ENCODE peak calls at places on chromosomes 1 and 21, in six cellular contexts. I is HepG2, N is GM12878, V is HCT116, T is upper lobe of left lung, O is K562. Z is an unnamed sample. For H3K9me3, the result is how much of the 10 kb centered on the place peaks cover.

GRCh38 chr1:66416295-66416694 is 117.7 kb upstream of the SGIP1 start:
- ATAC-seq in I (no peak), N (no peak), V (no peak), T (no peak), O (no peak), Z (no peak)

GRCh38 chr1:161313554-161314200 is 504 bp upstream of the SDHC start:
- ATAC-seq in I (peak), N (peak), V (no peak), T (no peak), O (peak), Z (no peak)

GRCh38 chr1:100188617-100189016 is 10.6 kb upstream of the LRRC39 start:
- ATAC-seq in I (no peak), N (peak), V (no peak), T (no peak), O (no peak), Z (no peak)

GRCh38 chr21:41630249-41630648 is 122.3 kb upstream of the TMPRSS2 start:
- ATAC-seq in I (no peak), N (no peak), V (peak), T (no peak), O (peak), Z (no peak)

GRCh38 chr1:17093822-17094393 is 25.3 kb downstream of the PADI2 start:
- ATAC-seq in I (no peak), N (no peak), V (no peak), T (no peak), O (no peak), Z (no peak)

GRCh38 chr1:159790237-159790917 is 9.6 kb downstream of the DUSP23 start:
- ATAC-seq in I (peak), N (peak), V (peak), T (no peak), O (peak), Z (no peak)

GRCh38 chr1:212928323-212929281 is 21.7 kb upstream of the VASH2 start:
- ATAC-seq in I (peak), N (peak), V (no peak), T (no peak), O (peak), Z (no peak)

GRCh38 chr1:98278055-98278454 is 357.2 kb upstream of the DPYD start:
- ATAC-seq in I (no peak), N (no peak), V (no peak), T (no peak), O (no peak), Z (no peak)

GRCh38 chr1:198018529-198018928 is 101.4 kb downstream of the LHX9 start:
- ATAC-seq in I (no peak), N (no peak), V (peak), T (no peak), O (peak), Z (no peak)

GRCh38 chr1:188070848-188071247 is 1242.1 kb downstream of the PLA2G4A start:
- ATAC-seq in I (no peak), N (no peak), V (peak), T (no peak), O (no peak), Z (no peak)

GRCh38 chr1:111739984-111740765 is 980 bp upstream of the INKA2 start:
- ATAC-seq in I (peak), N (peak), V (no peak), T (peak), O (peak), Z (peak)

GRCh38 chr1:43671626-43672330 is 21.8 kb downstream of the KDM4A start:
- ATAC-seq in I (no peak), N (no peak), V (no peak), T (peak), O (no peak), Z (no peak)

GRCh38 chr1:13781907-13782633 is 82.1 kb downstream of the PRDM2 start:
- ATAC-seq in I (no peak), N (no peak), V (no peak), T (no peak), O (no peak), Z (peak)

GRCh38 chr1:164240081-164240480 is 318.9 kb upstream of the PBX1 start:
- ATAC-seq in I (no peak), N (no peak), V (no peak), T (no peak), O (no peak), Z (no peak)

GRCh38 chr1:77882411-77882810 is 6.0 kb upstream of the NEXN start:
- ATAC-seq in I (no peak), N (no peak), V (no peak), T (no peak), O (peak), Z (no peak)

GRCh38 chr1:70675737-70676156 is 264.7 kb downstream of the CTH start:
- ATAC-seq in I (no peak), N (peak), V (peak), T (peak), O (peak), Z (no peak)

GRCh38 chr1:53938136-53938830 is 7.2 kb downstream of the IFT25 start:
- ATAC-seq in I (no peak), N (no peak), V (no peak), T (no peak), O (no peak), Z (no peak)

GRCh38 chr1:202656951-202657646 is 53.2 kb downstream of the SYT2 start:
- ATAC-seq in I (peak), N (no peak), V (peak), T (no peak), O (peak), Z (no peak)

DNA sequence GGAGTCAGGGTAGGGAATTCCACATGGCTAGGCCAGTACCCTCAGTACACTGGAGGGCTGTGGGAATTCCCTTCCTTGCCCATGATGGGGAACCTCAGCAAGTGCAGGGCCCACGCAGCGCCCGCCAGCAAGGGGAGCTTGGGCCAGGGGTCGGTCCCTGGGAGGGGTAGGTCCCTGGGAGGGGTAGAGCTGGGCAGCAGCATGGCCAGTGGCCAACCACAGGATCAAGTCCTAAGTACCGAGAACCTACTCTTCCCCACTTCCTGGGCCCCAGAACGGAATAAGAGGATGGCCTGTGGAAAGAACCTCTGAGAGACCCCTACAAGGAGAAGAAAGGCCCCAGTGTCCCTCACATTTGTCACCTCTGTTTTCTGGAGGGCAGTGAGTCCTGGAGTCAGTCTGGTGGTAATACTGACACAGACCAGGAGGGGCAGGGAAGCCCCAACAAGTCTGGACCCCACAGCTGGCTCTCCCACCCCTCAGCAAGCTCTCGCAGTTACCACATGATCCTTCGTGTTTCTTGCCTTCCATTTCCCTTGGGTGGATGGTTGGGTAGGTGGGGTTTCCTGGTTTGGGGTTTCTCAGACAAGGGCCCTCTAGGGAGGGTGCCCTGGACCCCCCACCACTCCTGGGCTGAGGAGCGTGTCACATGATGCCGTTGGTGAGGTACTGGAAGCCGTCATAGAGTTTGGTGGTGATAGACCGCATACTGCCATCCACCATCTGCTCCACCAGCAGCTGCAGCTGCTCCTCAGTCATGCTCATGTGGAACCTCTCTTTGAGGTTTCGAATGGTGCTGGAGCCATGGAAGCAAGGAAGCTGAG is 10.3 kb downstream of the ZNF687 start:
- ATAC-seq in I (peak), N (peak), V (peak), T (no peak), O (peak), Z (no peak)
- TF ChIP-seq POLR2AphosphoS5 in I (peak), N (peak), V (no peak), T (no peak), O (peak), Z (no peak)

DNA sequence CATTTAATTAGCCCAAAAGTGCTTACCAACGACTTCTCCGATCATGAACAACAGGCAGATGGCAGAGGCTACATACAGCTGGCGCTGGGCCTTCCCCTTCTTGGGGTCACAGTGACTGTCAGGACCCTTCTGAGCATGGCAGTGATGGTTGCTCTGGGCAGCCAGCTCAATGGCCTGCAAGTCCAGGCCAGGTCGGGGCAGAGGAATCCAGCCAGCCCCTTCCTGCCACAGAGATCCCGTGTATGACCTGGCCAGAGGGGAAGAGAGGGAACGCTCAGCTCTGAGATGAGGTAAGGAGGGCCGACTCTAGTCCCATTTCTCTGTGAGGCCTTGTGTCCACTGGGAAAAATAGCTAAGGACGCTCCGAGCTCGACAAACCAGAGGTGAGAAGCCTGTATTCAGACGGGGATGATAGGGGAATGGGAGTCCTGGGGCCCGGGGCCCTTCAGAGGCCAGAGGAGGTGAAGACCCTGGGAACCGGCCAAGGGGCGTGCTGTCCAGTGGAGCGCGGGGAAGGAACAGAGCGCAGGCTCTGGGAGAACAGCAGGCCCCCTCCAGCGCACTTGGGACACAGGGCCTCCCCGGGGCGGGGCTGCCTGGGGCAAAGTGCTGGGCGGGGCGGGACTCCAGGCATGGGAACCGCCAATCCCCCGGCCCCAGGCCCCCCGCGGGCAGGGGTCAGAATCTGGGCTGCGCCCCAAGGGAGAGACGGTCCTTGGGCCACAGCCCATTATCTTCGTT is 777 bp downstream of the SLC30A2 start:
- ATAC-seq in I (peak), N (no peak), V (no peak), T (no peak), O (peak), Z (no peak)
- TF ChIP-seq POLR2A in I (no peak), N (no peak), V (no peak), T (no peak), O (no peak), Z (no peak)

GRCh38 chr21:45963225-45963555 is 18.4 kb upstream of the COL6A1 start:
- ATAC-seq in I (no peak), N (no peak), V (no peak), T (no peak), O (no peak), Z (no peak)
- H3K9me3 ChIP-seq in I (under half), N (under half), V (under half), T (under half), O (under half), Z (under half)

GRCh38 chr1:91781371-91781825 is 104.6 kb downstream of the TGFBR3 start:
- ATAC-seq in I (no peak), N (no peak), V (no peak), T (no peak), O (peak), Z (no peak)
- TF ChIP-seq POLR2AphosphoS5 in I (no peak), N (no peak), V (no peak), T (no peak), O (no peak), Z (no peak)

DNA sequence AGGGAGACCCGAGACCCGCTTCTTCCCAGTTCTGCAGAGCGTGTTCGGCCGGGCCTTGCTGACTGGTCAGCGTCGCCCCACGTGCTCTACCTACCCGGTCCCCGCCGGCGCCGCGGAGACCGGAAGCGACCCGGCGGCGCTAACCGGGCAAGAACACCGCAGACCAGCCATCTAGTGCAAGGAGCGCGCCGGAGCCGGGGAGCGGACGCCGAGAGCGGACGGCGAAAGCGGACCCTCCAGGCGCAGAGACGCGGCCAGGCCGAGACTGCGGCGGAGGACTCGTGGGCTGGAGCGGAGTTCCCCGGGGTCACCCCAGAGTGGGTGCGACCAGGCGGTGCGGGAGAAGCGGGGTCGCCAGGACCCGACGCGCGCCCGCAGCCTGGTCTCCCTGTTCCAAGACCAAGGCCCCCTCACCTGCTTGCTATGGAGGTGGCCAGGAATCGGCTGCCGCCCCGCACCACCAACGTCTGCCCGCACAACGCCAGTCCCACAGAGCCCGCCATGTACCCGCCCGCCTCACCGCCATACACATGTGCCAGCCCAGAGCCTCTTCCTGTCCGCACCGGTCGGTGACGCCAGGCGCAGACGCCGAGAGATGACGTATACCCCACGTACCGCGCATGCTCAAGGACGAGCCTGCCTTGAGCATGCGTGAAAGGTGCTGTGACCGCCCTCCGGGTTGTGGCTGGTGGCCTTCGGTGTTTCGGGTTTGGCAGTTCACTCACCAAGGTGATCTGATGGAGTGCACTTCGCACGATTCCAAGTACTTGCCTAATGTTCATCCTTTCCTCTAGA is at the start of gene WDR4:
- ATAC-seq in I (peak), N (peak), V (peak), T (peak), O (peak), Z (peak)
- TF ChIP-seq POLR2A in I (peak), N (peak), V (peak), T (peak), O (peak), Z (peak)

DNA sequence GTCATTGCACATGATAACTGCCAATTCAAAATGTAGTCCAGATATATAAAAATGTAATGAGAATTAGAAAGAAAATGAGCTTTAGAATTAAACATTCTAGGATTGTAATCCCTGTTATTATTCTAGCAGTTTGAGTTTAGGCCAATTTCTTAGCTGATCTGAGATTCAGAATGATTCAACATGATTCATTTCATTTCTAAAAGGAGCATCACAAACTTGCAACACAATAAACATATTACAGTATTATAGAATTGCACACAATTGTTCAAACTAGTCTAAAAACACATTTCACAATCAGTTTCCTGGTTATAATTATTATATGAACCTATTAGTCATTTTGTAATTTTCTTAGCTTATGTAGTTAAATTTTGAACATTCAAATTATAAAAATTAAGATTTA is 43.3 kb upstream of the TSHB start:
- ATAC-seq in I (no peak), N (no peak), V (no peak), T (no peak), O (no peak), Z (no peak)
- H3K9me3 ChIP-seq in I (under half), N (under half), V (under half), T (under half), O (under half), Z (under half)

DNA sequence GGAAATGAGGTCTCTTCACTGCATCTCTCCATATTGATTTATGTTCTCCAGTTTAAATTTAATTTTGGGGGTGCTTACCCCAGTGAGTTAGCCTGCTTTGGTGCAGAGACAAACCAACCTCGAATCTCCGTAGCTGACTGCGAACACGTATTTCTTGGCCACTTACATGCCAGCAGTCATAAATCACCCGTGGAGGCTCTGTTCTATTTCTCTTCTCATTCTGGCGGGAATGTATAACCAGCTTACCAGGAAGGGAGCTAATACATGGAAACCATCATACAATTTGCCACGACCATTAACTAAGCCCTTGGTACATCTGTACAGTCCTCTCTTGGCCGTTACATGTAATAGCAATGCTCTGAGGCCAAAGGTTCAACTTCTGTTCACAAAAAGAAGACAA is 148.0 kb downstream of the PLA2G4A start:
- ATAC-seq in I (no peak), N (no peak), V (no peak), T (no peak), O (no peak), Z (no peak)
- TF ChIP-seq POLR2AphosphoS5 in I (no peak), N (no peak), V (no peak), T (no peak), O (no peak), Z (peak)

GRCh38 chr1:211258756-211259595 is at the start of gene RCOR3:
- ATAC-seq in I (peak), N (peak), V (peak), T (peak), O (peak), Z (peak)

GRCh38 chr1:211261229-211261628 is 2.1 kb downstream of the RCOR3 start:
- ATAC-seq in I (no peak), N (no peak), V (no peak), T (no peak), O (no peak), Z (no peak)

GRCh38 chr1:211259596-211260126 is 495 bp downstream of the RCOR3 start:
- ATAC-seq in I (peak), N (peak), V (peak), T (peak), O (peak), Z (peak)

GRCh38 chr1:211258310-211258755 is 833 bp upstream of the RCOR3 start:
- ATAC-seq in I (peak), N (peak), V (peak), T (peak), O (peak), Z (peak)

GRCh38 chr1:211260161-211261107 is 1.3 kb downstream of the RCOR3 start:
- ATAC-seq in I (peak), N (peak), V (peak), T (peak), O (peak), Z (peak)
- TF ChIP-seq POLR2A in I (peak), N (peak), V (peak), T (peak), O (peak), Z (peak)

DNA sequence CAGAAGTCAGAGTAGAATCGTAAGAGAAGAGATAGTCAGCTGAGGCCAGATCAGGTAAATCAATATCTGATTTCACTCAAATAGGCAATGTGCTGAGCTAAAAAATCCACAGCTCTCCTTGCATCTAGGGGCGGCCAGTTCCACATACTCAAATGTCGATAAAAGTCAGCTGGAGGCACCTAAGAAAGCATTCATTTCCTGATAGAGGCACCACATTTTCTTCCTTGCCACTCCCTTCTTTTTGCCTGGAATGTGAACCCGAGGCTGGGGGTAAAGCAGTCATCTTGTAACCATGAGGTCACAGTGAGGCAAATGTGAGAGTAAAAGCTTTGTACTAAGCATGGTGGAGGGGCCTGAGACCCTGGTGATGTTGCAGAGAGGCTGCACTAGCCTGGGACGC is 24.2 kb upstream of the CTPS1 start:
- ATAC-seq in I (no peak), N (no peak), V (no peak), T (no peak), O (no peak), Z (no peak)
- H3K9me3 ChIP-seq in I (under half), N (under half), V (under half), T (under half), O (under half), Z (under half)

Z was measured in gastroesophageal sphincter.